ENCODE peak calls at places on chromosomes 2 and 18, in five cellular contexts. A is colonic mucosa; H is naive thymus-derived CD4-positive, alpha-beta T cell; B is Caco-2; E is tibial artery. T is an unnamed sample.

GRCh38 chr2:136010126-136010525 is 24.7 kb upstream of the DARS1 start:
- DNase-seq in B (no peak), A (no peak), E (no peak), H (no peak), T (no peak)

GRCh38 chr2:167005096-167005495 is 116.8 kb downstream of the XIRP2 start:
- DNase-seq in H (no peak), B (no peak), A (no peak), E (no peak), T (no peak)

GRCh38 chr2:86065512-86065911 is 40.2 kb downstream of the POLR1A start:
- DNase-seq in B (no peak), H (no peak), E (no peak), A (no peak), T (no peak)

GRCh38 chr2:47520302-47520630 is 117.3 kb downstream of the MSH2 start:
- DNase-seq in B (no peak), E (no peak), A (no peak), H (no peak), T (no peak)

GRCh38 chr2:85772841-85773491 is 19.2 kb downstream of the ATOH8 start:
- DNase-seq in B (no peak), H (no peak), E (peak; percentile 81), A (no peak), T (no peak)

GRCh38 chr2:157838442-157839161 is 37.5 kb downstream of the ACVR1 start:
- DNase-seq in A (peak; percentile 34), H (no peak), E (no peak), B (no peak), T (no peak)

GRCh38 chr2:211996857-211997256 is 541.7 kb downstream of the ERBB4 start:
- DNase-seq in B (no peak), H (no peak), E (no peak), A (no peak), T (no peak)

GRCh38 chr2:241666627-241667400 is 19.8 kb downstream of the DTYMK start:
- DNase-seq in H (no peak), A (no peak), B (no peak), E (no peak), T (no peak)

GRCh38 chr18:36758623-36759022 is 70.2 kb downstream of the TPGS2 start:
- DNase-seq in A (no peak), B (no peak), E (no peak), H (no peak), T (no peak)

GRCh38 chr2:29165362-29166236 is 50.4 kb downstream of the CLIP4 start:
- DNase-seq in A (no peak), B (peak; percentile 12), E (no peak), H (no peak), T (no peak)

GRCh38 chr2:10372195-10372861 is 69.6 kb downstream of the HPCAL1 start:
- DNase-seq in B (no peak), H (no peak), E (no peak), A (no peak), T (no peak)

GRCh38 chr2:217309056-217309455 is 449.2 kb upstream of the TNP1 start:
- DNase-seq in B (no peak), A (no peak), E (no peak), H (no peak), T (no peak)
- H3K27me3 ChIP-seq in B (no peaks in the 10 kb centered on the region), A (no peaks in the 10 kb centered on the region), E (no peaks in the 10 kb centered on the region), H (no peaks in the 10 kb centered on the region), T (no peaks in the 10 kb centered on the region)

GRCh38 chr2:117960231-117960630 is 53.6 kb downstream of the CCDC93 start:
- DNase-seq in H (no peak), A (peak; percentile 38), B (no peak), E (no peak), T (no peak)

GRCh38 chr2:117961201-117961600 is 52.7 kb downstream of the CCDC93 start:
- DNase-seq in A (no peak), E (no peak), H (no peak), B (no peak), T (no peak)

GRCh38 chr2:117957616-117958015 is 56.3 kb downstream of the CCDC93 start:
- DNase-seq in H (no peak), A (no peak), E (no peak), B (no peak), T (no peak)

GRCh38 chr2:117956036-117956791 is 57.7 kb downstream of the CCDC93 start:
- DNase-seq in B (no peak), A (no peak), H (no peak), E (no peak), T (no peak)

DNA sequence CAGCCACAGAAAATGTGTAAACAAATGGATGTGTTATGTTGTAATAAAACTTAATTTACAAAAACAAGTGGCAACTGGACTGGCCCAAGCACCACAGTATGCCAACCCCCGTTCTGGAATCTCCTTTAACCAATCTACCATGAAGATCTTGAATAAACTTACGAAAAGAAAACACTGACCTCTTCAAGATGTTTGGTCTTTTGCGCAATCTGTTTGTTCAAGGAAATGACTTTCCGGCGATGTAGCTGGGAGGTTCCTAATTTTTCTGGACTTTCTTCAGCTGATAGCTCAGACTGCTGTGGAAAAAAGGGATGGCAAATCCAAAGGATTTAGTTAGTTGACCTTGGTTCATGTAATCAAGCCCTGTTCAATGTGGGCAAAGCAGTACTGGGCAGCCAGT is 55.7 kb downstream of the CCDC93 start:
- DNase-seq in B (peak; percentile 36), H (no peak), A (peak; percentile 41), E (no peak), T (no peak)
- H3K27me3 ChIP-seq in B (no peaks in the 10 kb centered on the region), H (no peaks in the 10 kb centered on the region), A (no peaks in the 10 kb centered on the region), E (no peaks in the 10 kb centered on the region), T (no peaks in the 10 kb centered on the region)

GRCh38 chr2:118222643-118223486 is 134.6 kb downstream of the INSIG2 start:
- DNase-seq in H (no peak), B (no peak), E (no peak), A (no peak), T (peak; percentile 27)

GRCh38 chr2:118223487-118224136 is 135.3 kb downstream of the INSIG2 start:
- DNase-seq in H (peak; percentile 24), A (no peak), E (no peak), B (no peak), T (peak; percentile 37)

GRCh38 chr2:118224144-118224887 is 136.0 kb downstream of the INSIG2 start:
- DNase-seq in B (peak; percentile 16), A (peak; percentile 20), H (no peak), E (no peak), T (peak; percentile 58)

GRCh38 chr2:118224888-118225264 is 136.6 kb downstream of the INSIG2 start:
- DNase-seq in E (no peak), A (no peak), B (no peak), H (no peak), T (no peak)

DNA sequence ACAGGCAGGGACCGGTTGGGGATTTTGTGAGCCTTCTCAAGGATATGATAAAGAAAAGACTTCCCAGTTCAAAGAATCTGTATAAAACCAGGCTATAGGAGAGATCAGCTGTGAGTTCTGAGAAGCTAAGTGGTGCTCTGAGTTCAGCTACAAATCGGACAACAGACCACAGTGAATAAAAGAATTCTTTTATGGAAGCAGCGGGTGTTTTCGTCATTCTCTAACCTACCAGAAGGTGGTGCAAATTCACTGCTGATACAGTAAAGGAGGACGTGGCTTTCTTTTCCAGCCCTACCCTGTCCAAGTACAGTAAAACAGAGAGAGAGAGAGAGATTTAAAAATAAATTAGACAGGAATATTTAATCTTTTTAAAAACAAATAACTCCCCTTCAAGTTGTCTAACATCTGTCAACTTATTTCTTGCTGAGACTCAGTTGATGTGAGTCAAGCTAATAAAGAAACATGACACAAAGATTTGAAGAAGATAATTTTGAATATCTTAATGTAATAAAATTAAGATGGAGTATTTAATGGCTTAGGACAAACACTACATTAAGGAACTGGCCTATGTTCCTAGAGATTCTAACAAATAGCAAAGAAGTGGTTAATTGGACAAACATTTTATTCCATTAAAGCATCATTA is 133.8 kb downstream of the INSIG2 start:
- DNase-seq in E (no peak), H (peak; percentile 53), B (peak; percentile 63), A (peak; percentile 46), T (peak; percentile 85)
- H3K27me3 ChIP-seq in E (peaks cover 4% of the 10 kb centered on the region), H (peaks cover 10% of the 10 kb centered on the region), B (peaks cover 4% of the 10 kb centered on the region), A (peaks cover 56% of the 10 kb centered on the region), T (no peaks in the 10 kb centered on the region)

GRCh38 chr2:17539993-17540812 is at the start of gene VSNL1:
- DNase-seq in E (peak; percentile 82), B (peak; percentile 90), H (no peak), A (peak; percentile 86), T (peak; percentile 17)

GRCh38 chr2:17541514-17541950 is 1.0 kb downstream of the VSNL1 start:
- DNase-seq in A (no peak), E (no peak), B (no peak), H (no peak), T (no peak)

GRCh38 chr2:17542471-17542870 is 2.0 kb downstream of the VSNL1 start:
- DNase-seq in E (no peak), A (no peak), B (no peak), H (no peak), T (no peak)

GRCh38 chr2:17539596-17539992 is 902 bp upstream of the VSNL1 start:
- DNase-seq in H (no peak), A (peak; percentile 79), E (no peak), B (peak; percentile 13), T (no peak)

DNA sequence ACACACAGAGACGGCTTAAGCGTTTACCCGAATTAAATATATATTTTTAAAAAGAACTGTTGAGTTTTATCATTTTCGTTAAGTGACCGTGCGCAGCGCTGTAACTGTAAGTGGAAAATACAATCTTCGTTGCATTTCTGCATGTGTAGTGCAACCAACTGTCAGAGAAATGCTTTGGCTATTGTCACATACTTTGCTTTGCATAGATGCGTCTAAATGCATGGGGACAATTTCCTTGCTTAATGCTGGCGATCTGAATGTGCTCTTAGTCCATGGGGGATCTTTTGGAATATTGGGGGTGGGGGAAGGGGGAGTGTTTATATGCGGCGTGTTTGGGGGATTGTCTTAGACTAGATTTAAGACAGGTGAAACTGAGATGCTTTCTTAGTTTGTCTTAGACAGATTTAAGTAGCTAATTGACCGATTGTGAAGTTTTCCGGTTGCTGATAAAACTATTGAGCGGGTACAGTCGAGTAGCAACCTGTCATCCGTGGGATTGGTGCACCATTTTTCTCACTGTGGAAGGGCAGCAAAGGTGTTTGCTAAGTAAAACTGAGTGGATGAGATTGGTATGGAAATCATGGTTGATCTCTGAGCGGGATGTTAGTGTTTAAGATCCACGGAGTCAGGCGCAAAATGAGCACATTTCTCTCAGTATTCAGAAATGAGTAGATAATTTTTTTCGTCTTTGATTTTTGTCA is 467 bp downstream of the VSNL1 start:
- DNase-seq in E (no peak), H (no peak), B (no peak), A (no peak), T (peak; percentile 13)
- H3K27me3 ChIP-seq in E (no peaks in the 10 kb centered on the region), H (no peaks in the 10 kb centered on the region), B (no peaks in the 10 kb centered on the region), A (no peaks in the 10 kb centered on the region), T (peaks cover 10% of the 10 kb centered on the region)

GRCh38 chr18:13183790-13184189 is 34.8 kb upstream of the LDLRAD4 start:
- DNase-seq in A (no peak), H (no peak), E (no peak), B (no peak), T (no peak)
- H3K27me3 ChIP-seq in A (no peaks in the 10 kb centered on the region), H (no peaks in the 10 kb centered on the region), E (no peaks in the 10 kb centered on the region), B (no peaks in the 10 kb centered on the region), T (no peaks in the 10 kb centered on the region)

GRCh38 chr2:236173734-236174607 is 5.8 kb upstream of the GBX2 start:
- DNase-seq in B (no peak), H (no peak), A (no peak), E (no peak), T (no peak)
- H3K27me3 ChIP-seq in B (no peaks in the 10 kb centered on the region), H (no peaks in the 10 kb centered on the region), A (peaks cover 86% of the 10 kb centered on the region), E (peaks cover 5% of the 10 kb centered on the region), T (peaks cover 58% of the 10 kb centered on the region)

T was measured in MM.1S.